ENCODE peak calls at places on chromosomes 11 and 22, in five cellular contexts. L is OCI-LY7, H is PC-9, O is HCT116, A is GM23338. P is an unnamed sample.

GRCh38 chr11:62399172-62399867 is 19.5 kb upstream of the SCGB1A1 start:
- DNase-seq in L (no peak), H (no peak), A (no peak), O (no peak), P (peak; percentile 46)

GRCh38 chr11:34476853-34477252 is 36.7 kb downstream of the ELF5 start:
- DNase-seq in H (peak; percentile 56), A (no peak), O (no peak), L (no peak), P (no peak)

GRCh38 chr11:128367573-128367972 is 219.8 kb downstream of the ETS1 start:
- DNase-seq in O (no peak), L (peak; percentile 8), A (no peak), H (no peak), P (no peak)

GRCh38 chr11:11731311-11732083 is 109.7 kb upstream of the GALNT18 start:
- DNase-seq in L (no peak), O (peak; percentile 68), A (no peak), H (no peak), P (peak; percentile 85)

GRCh38 chr11:95503047-95503446 is 272.0 kb upstream of the SESN3 start:
- DNase-seq in H (no peak), O (no peak), A (no peak), L (no peak), P (peak; percentile 50)

GRCh38 chr22:27461470-27461869 is 340.1 kb downstream of the MN1 start:
- DNase-seq in A (peak; percentile 88), O (no peak), H (peak; percentile 97), L (no peak), P (peak; percentile 96)

GRCh38 chr11:2951235-2952110 is 22.3 kb upstream of the PHLDA2 start:
- DNase-seq in H (no peak), L (no peak), O (no peak), A (no peak), P (peak; percentile 75)

GRCh38 chr11:44812971-44813370 is 86.2 kb downstream of the TSPAN18 start:
- DNase-seq in O (no peak), H (no peak), L (no peak), A (no peak), P (no peak)

GRCh38 chr11:111352235-111352746 is 26.8 kb downstream of the POU2AF1 start:
- DNase-seq in H (no peak), O (no peak), A (no peak), L (no peak), P (no peak)

GRCh38 chr11:70680781-70681281 is 282.5 kb downstream of the CTTN start:
- DNase-seq in O (no peak), H (no peak), A (no peak), L (no peak), P (no peak)

GRCh38 chr11:69277074-69277809 is 16.7 kb upstream of the MYEOV start:
- DNase-seq in L (no peak), A (no peak), H (peak; percentile 44), O (no peak), P (no peak)

GRCh38 chr11:14350716-14351238 is 8.2 kb downstream of the RRAS2 start:
- DNase-seq in L (no peak), O (no peak), H (no peak), A (no peak), P (no peak)

GRCh38 chr11:122601131-122602125 is 54.1 kb upstream of the UBASH3B start:
- DNase-seq in O (no peak), H (peak; percentile 65), A (no peak), L (no peak), P (peak; percentile 90)

GRCh38 chr22:35811670-35812069 is 94.0 kb downstream of the APOL5 start:
- DNase-seq in A (no peak), H (no peak), O (no peak), L (no peak), P (no peak)

GRCh38 chr22:21775061-21775460 is 39.5 kb upstream of the YPEL1 start:
- DNase-seq in L (no peak), O (no peak), A (no peak), H (no peak), P (peak; percentile 55)

GRCh38 chr22:20234760-20235452 is 33.2 kb downstream of the RTN4R start:
- DNase-seq in L (no peak), A (no peak), O (no peak), H (no peak), P (no peak)

GRCh38 chr22:37222440-37222971 is 10.2 kb upstream of the SSTR3 start:
- DNase-seq in L (no peak), H (no peak), A (no peak), O (no peak), P (no peak)

GRCh38 chr11:27174026-27174425 is 133.4 kb downstream of the BBOX1 start:
- DNase-seq in H (no peak), O (no peak), L (no peak), A (no peak), P (no peak)

GRCh38 chr11:45543808-45544422 is 121.5 kb downstream of the CHST1 start:
- DNase-seq in L (peak; percentile 2), O (no peak), H (no peak), A (peak; percentile 79), P (peak; percentile 22)

GRCh38 chr11:44809283-44809682 is 82.5 kb downstream of the TSPAN18 start:
- DNase-seq in L (no peak), H (no peak), O (no peak), A (no peak), P (no peak)

GRCh38 chr11:79437274-79437980 is 3.4 kb downstream of the TENM4 start:
- DNase-seq in L (no peak), O (no peak), H (no peak), A (peak; percentile 89), P (peak; percentile 49)

GRCh38 chr22:40009231-40009769 is 14.5 kb downstream of the FAM83F start:
- DNase-seq in O (no peak), A (peak; percentile 88), L (no peak), H (no peak), P (no peak)

GRCh38 chr22:28108851-28109250 is 189.8 kb upstream of the PITPNB start:
- DNase-seq in H (no peak), O (no peak), A (no peak), L (no peak), P (no peak)

GRCh38 chr11:2655834-2656622 is 43.8 kb downstream of the KCNQ1OT1 start:
- DNase-seq in H (no peak), A (no peak), O (no peak), L (no peak), P (peak; percentile 49)

GRCh38 chr11:130162733-130163132 is 3.2 kb downstream of the ST14 start:
- DNase-seq in A (no peak), O (no peak), H (peak; percentile 47), L (peak; percentile 58), P (peak; percentile 68)

DNA sequence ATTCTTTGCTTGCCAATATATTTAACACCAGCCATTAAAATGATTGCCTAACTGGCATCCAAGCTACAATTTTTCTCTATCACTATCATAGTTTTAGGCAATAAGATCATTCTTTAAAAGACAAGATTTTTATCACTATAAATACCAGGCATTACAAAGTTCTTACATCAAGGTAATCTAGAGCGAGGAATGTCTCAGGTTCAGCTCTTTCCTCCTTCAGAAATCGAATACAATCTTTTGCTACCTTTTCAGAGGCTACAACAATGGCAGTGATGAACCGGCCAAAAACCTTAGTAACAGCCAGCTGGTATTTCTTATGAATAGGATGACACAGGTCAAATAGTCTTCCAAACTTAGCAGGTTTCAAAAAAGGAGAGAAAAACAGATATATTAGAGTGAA is 23.9 kb downstream of the SMC1B start:
- DNase-seq in O (no peak), H (peak; percentile 38), L (no peak), A (no peak), P (no peak)
- H3K9me2 ChIP-seq in O (no peaks in the 10 kb centered on the region), H (no peaks in the 10 kb centered on the region), L (no peaks in the 10 kb centered on the region), A (no peaks in the 10 kb centered on the region), P (no peaks in the 10 kb centered on the region)

GRCh38 chr22:47457021-47457420 is 694.6 kb downstream of the TBC1D22A start:
- DNase-seq in O (no peak), A (no peak), L (no peak), H (no peak), P (no peak)
- H3K4me3 ChIP-seq in O (no peak overlapping the region), A (no peak overlapping the region), L (no peak overlapping the region), H (no peak overlapping the region), P (no peak overlapping the region)

DNA sequence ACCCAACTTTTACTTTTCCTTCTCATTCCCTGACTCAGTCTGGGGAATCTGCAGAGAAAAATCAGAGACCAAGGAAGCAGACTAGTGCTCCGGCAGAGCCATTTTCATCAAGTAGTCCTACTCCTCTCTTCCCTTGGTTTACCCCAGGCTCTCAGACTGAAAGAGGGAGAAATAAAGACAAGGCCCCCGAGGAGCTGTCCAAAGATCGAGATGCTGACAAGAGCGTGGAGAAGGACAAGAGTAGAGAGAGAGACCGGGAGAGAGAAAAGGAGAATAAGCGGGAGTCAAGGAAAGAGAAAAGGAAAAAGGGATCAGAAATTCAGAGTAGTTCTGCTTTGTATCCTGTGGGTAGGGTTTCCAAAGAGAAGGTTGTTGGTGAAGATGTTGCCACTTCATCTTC is 37.2 kb downstream of the KMT2A start:
- DNase-seq in A (no peak), H (no peak), L (no peak), O (no peak), P (no peak)
- H3K9me2 ChIP-seq in A (no peaks in the 10 kb centered on the region), H (no peaks in the 10 kb centered on the region), L (no peaks in the 10 kb centered on the region), O (no peaks in the 10 kb centered on the region), P (no peaks in the 10 kb centered on the region)

GRCh38 chr11:33291004-33291777 is 34.0 kb downstream of the HIPK3 start:
- DNase-seq in O (no peak), L (no peak), H (no peak), A (no peak), P (no peak)

GRCh38 chr11:33294224-33294623 is 37.0 kb downstream of the HIPK3 start:
- DNase-seq in O (no peak), L (no peak), A (no peak), H (no peak), P (no peak)

GRCh38 chr11:33290319-33290718 is 33.1 kb downstream of the HIPK3 start:
- DNase-seq in H (no peak), A (no peak), O (no peak), L (no peak), P (no peak)

GRCh38 chr11:33294797-33295196 is 37.6 kb downstream of the HIPK3 start:
- DNase-seq in A (no peak), H (no peak), O (no peak), L (no peak), P (no peak)

DNA sequence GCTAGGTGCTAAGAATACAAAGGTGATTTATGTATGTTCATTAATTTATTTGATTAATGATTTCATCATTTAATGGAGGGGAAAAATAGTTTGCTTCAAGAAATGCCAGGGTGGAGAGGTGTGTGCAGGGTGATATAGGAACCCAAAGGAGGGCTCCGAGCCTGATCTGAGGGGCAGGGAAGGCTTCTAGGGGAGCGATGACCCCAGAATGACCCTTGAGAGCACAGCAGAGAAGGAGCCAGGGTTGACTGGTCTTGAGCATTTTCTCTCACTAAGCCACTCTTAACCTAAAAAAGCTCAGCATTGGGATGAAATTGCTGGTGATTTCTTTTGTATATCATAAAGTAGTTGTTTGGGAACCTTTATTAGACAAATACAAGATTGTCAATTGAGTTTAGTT is 35.1 kb downstream of the HIPK3 start:
- DNase-seq in O (no peak), L (no peak), H (no peak), A (no peak), P (no peak)
- H3K4me3 ChIP-seq in O (no peak overlapping the region), L (no peak overlapping the region), H (no peak overlapping the region), A (no peak overlapping the region), P (no peak overlapping the region)